ENCODE peak calls at places on chromosomes 4 and X, in five cellular contexts. One of them, this sample, is unnamed.
A peak's percentile ranks its signal among the peaks of the same experiment; 100 is the strongest.

GRCh38 chr4:43560047-43560446 is 667.5 kb downstream of the GRXCR1 start:
- DNase-seq in HT1080: no peak
- DNase-seq in neuronal stem cell: no peak
- DNase-seq in cardiac muscle cell: no peak
- DNase-seq in bronchial epithelial cell: no peak
- DNase-seq in this sample: no peak

GRCh38 chrX:79153348-79153747 is 8.9 kb downstream of the GPR174 start:
- DNase-seq in HT1080: no peak
- DNase-seq in neuronal stem cell: no peak
- DNase-seq in cardiac muscle cell: no peak
- DNase-seq in bronchial epithelial cell: no peak
- DNase-seq in this sample: no peak

GRCh38 chrX:101229155-101229554 is 9.6 kb downstream of the DRP2 start:
- DNase-seq in HT1080: peak; percentile 86
- DNase-seq in neuronal stem cell: no peak
- DNase-seq in cardiac muscle cell: no peak
- DNase-seq in bronchial epithelial cell: peak; percentile 47
- DNase-seq in this sample: peak; percentile 40

GRCh38 chr4:140240237-140240636 is 86.3 kb upstream of the MAML3 start:
- DNase-seq in HT1080: no peak
- DNase-seq in neuronal stem cell: no peak
- DNase-seq in cardiac muscle cell: no peak
- DNase-seq in bronchial epithelial cell: no peak
- DNase-seq in this sample: no peak

GRCh38 chr4:105659190-105659589 is 49.3 kb downstream of the INTS12 start:
- DNase-seq in HT1080: no peak
- DNase-seq in neuronal stem cell: no peak
- DNase-seq in cardiac muscle cell: no peak
- DNase-seq in bronchial epithelial cell: no peak
- DNase-seq in this sample: no peak

GRCh38 chrX:153533041-153533565 is 15.7 kb downstream of the ATP2B3 start:
- DNase-seq in HT1080: peak; percentile 3
- DNase-seq in neuronal stem cell: no peak
- DNase-seq in cardiac muscle cell: no peak
- DNase-seq in bronchial epithelial cell: no peak
- DNase-seq in this sample: no peak

GRCh38 chrX:74231625-74232024 is 72.4 kb upstream of the ZCCHC13 start:
- DNase-seq in HT1080: no peak
- DNase-seq in neuronal stem cell: no peak
- DNase-seq in cardiac muscle cell: no peak
- DNase-seq in bronchial epithelial cell: peak; percentile 39
- DNase-seq in this sample: no peak

GRCh38 chrX:40260123-40260751 is 162.5 kb upstream of the BCOR start:
- DNase-seq in HT1080: no peak
- DNase-seq in neuronal stem cell: no peak
- DNase-seq in cardiac muscle cell: peak; percentile 37
- DNase-seq in bronchial epithelial cell: no peak
- DNase-seq in this sample: no peak

GRCh38 chr4:144572660-144573059 is 73.3 kb upstream of the HHIP start:
- DNase-seq in HT1080: peak; percentile 29
- DNase-seq in neuronal stem cell: no peak
- DNase-seq in cardiac muscle cell: no peak
- DNase-seq in bronchial epithelial cell: no peak
- DNase-seq in this sample: no peak

GRCh38 chr4:20960291-20960690 is 260.0 kb downstream of the PACRGL start:
- DNase-seq in HT1080: no peak
- DNase-seq in neuronal stem cell: no peak
- DNase-seq in cardiac muscle cell: no peak
- DNase-seq in bronchial epithelial cell: no peak
- DNase-seq in this sample: no peak

GRCh38 chr4:45283352-45283751 is 557.0 kb upstream of the GNPDA2 start:
- DNase-seq in HT1080: no peak
- DNase-seq in neuronal stem cell: no peak
- DNase-seq in cardiac muscle cell: no peak
- DNase-seq in bronchial epithelial cell: no peak
- DNase-seq in this sample: no peak

GRCh38 chrX:78652971-78653822 is 5.9 kb downstream of the RTL3 start:
- DNase-seq in HT1080: peak; percentile 91
- DNase-seq in neuronal stem cell: no peak
- DNase-seq in cardiac muscle cell: no peak
- DNase-seq in bronchial epithelial cell: peak; percentile 77
- DNase-seq in this sample: peak; percentile 41

GRCh38 chrX:37666516-37666915 is 19.1 kb upstream of the XK start:
- DNase-seq in HT1080: no peak
- DNase-seq in neuronal stem cell: no peak
- DNase-seq in cardiac muscle cell: no peak
- DNase-seq in bronchial epithelial cell: no peak
- DNase-seq in this sample: no peak

GRCh38 chr4:40980318-40980883 is 230.6 kb downstream of the NSUN7 start:
- DNase-seq in HT1080: no peak
- DNase-seq in neuronal stem cell: no peak
- DNase-seq in cardiac muscle cell: peak; percentile 13
- DNase-seq in bronchial epithelial cell: peak; percentile 22
- DNase-seq in this sample: no peak

GRCh38 chrX:30219372-30219771 is 4.0 kb downstream of the MAGEB2 start:
- DNase-seq in HT1080: no peak
- DNase-seq in neuronal stem cell: no peak
- DNase-seq in cardiac muscle cell: no peak
- DNase-seq in bronchial epithelial cell: no peak
- DNase-seq in this sample: no peak

GRCh38 chr4:62407534-62407933 is 1207.4 kb downstream of the ADGRL3 start:
- DNase-seq in HT1080: no peak
- DNase-seq in neuronal stem cell: no peak
- DNase-seq in cardiac muscle cell: no peak
- DNase-seq in bronchial epithelial cell: no peak
- DNase-seq in this sample: no peak

GRCh38 chr4:106898621-106899230 is 137.4 kb downstream of the DKK2 start:
- DNase-seq in HT1080: peak; percentile 21
- DNase-seq in neuronal stem cell: peak; percentile 50
- DNase-seq in cardiac muscle cell: peak; percentile 81
- DNase-seq in bronchial epithelial cell: peak; percentile 58
- DNase-seq in this sample: peak; percentile 26

GRCh38 chrX:88584283-88584682 is 162.7 kb upstream of the CPXCR1 start:
- DNase-seq in HT1080: no peak
- DNase-seq in neuronal stem cell: no peak
- DNase-seq in cardiac muscle cell: no peak
- DNase-seq in bronchial epithelial cell: no peak
- DNase-seq in this sample: no peak

GRCh38 chr4:78480286-78480685 is 71.3 kb upstream of the ANXA3 start:
- DNase-seq in HT1080: no peak
- DNase-seq in neuronal stem cell: no peak
- DNase-seq in cardiac muscle cell: no peak
- DNase-seq in bronchial epithelial cell: no peak
- DNase-seq in this sample: no peak

GRCh38 chr4:157004279-157005161 is 32.9 kb upstream of the PDGFC start:
- DNase-seq in HT1080: no peak
- DNase-seq in neuronal stem cell: no peak
- DNase-seq in cardiac muscle cell: no peak
- DNase-seq in bronchial epithelial cell: peak; percentile 70
- DNase-seq in this sample: no peak

GRCh38 chr4:153438916-153439756 is 27.0 kb upstream of the TMEM131L start:
- DNase-seq in HT1080: no peak
- DNase-seq in neuronal stem cell: no peak
- DNase-seq in cardiac muscle cell: no peak
- DNase-seq in bronchial epithelial cell: no peak
- DNase-seq in this sample: no peak

GRCh38 chr4:151908734-151909497 is 148.1 kb upstream of the GATB start:
- DNase-seq in HT1080: no peak
- DNase-seq in neuronal stem cell: no peak
- DNase-seq in cardiac muscle cell: no peak
- DNase-seq in bronchial epithelial cell: no peak
- DNase-seq in this sample: no peak

GRCh38 chrX:18828832-18829404 is 121.5 kb downstream of the PPEF1 start:
- DNase-seq in HT1080: peak; percentile 24
- DNase-seq in neuronal stem cell: no peak
- DNase-seq in cardiac muscle cell: no peak
- DNase-seq in bronchial epithelial cell: peak; percentile 19
- DNase-seq in this sample: no peak

GRCh38 chr4:146283758-146284651 is 69.7 kb downstream of the REELD1 start:
- DNase-seq in HT1080: no peak
- DNase-seq in neuronal stem cell: no peak
- DNase-seq in cardiac muscle cell: no peak
- DNase-seq in bronchial epithelial cell: no peak
- DNase-seq in this sample: no peak

GRCh38 chr4:123786159-123786915 is 389.7 kb downstream of the SPRY1 start:
- DNase-seq in HT1080: no peak
- DNase-seq in neuronal stem cell: no peak
- DNase-seq in cardiac muscle cell: no peak
- DNase-seq in bronchial epithelial cell: no peak
- DNase-seq in this sample: no peak

GRCh38 chr4:56375458-56375857 is 11.8 kb downstream of the AASDH start:
- DNase-seq in HT1080: no peak
- DNase-seq in neuronal stem cell: no peak
- DNase-seq in cardiac muscle cell: no peak
- DNase-seq in bronchial epithelial cell: no peak
- DNase-seq in this sample: no peak

GRCh38 chrX:130028196-130028595 is 45.8 kb downstream of the BCORL1 start:
- DNase-seq in HT1080: no peak
- DNase-seq in neuronal stem cell: no peak
- DNase-seq in cardiac muscle cell: peak; percentile 29
- DNase-seq in bronchial epithelial cell: peak; percentile 18
- DNase-seq in this sample: peak; percentile 31

GRCh38 chr4:9703391-9703790 is 78.0 kb upstream of the DRD5 start:
- DNase-seq in HT1080: peak; percentile 50
- DNase-seq in neuronal stem cell: peak; percentile 51
- DNase-seq in cardiac muscle cell: peak; percentile 74
- DNase-seq in bronchial epithelial cell: peak; percentile 43
- DNase-seq in this sample: no peak

GRCh38 chrX:150513564-150513963 is 54.9 kb upstream of the MTM1 start:
- DNase-seq in HT1080: no peak
- DNase-seq in neuronal stem cell: no peak
- DNase-seq in cardiac muscle cell: no peak
- DNase-seq in bronchial epithelial cell: no peak
- DNase-seq in this sample: no peak

GRCh38 chrX:29110041-29110440 is 522.8 kb downstream of the IL1RAPL1 start:
- DNase-seq in HT1080: no peak
- DNase-seq in neuronal stem cell: no peak
- DNase-seq in cardiac muscle cell: no peak
- DNase-seq in bronchial epithelial cell: no peak
- DNase-seq in this sample: no peak

GRCh38 chr4:40990899-40991265 is 223.5 kb downstream of the APBB2 start:
- DNase-seq in HT1080: no peak
- DNase-seq in neuronal stem cell: no peak
- DNase-seq in cardiac muscle cell: no peak
- DNase-seq in bronchial epithelial cell: no peak
- DNase-seq in this sample: no peak

GRCh38 chr4:60129740-60130139 is 1070.4 kb upstream of the ADGRL3 start:
- DNase-seq in HT1080: no peak
- DNase-seq in neuronal stem cell: no peak
- DNase-seq in cardiac muscle cell: no peak
- DNase-seq in bronchial epithelial cell: no peak
- DNase-seq in this sample: no peak

GRCh38 chrX:54721424-54721823 is 76.6 kb downstream of the ITIH6 start:
- DNase-seq in HT1080: peak; percentile 85
- DNase-seq in neuronal stem cell: no peak
- DNase-seq in cardiac muscle cell: no peak
- DNase-seq in bronchial epithelial cell: peak; percentile 83
- DNase-seq in this sample: no peak

GRCh38 chr4:55175779-55176231 is 50.4 kb upstream of the KDR start:
- DNase-seq in HT1080: peak; percentile 88
- DNase-seq in neuronal stem cell: no peak
- DNase-seq in cardiac muscle cell: no peak
- DNase-seq in bronchial epithelial cell: peak; percentile 81
- DNase-seq in this sample: peak; percentile 72

GRCh38 chr4:22463179-22463578 is 52.7 kb downstream of the ADGRA3 start:
- DNase-seq in HT1080: no peak
- DNase-seq in neuronal stem cell: no peak
- DNase-seq in cardiac muscle cell: no peak
- DNase-seq in bronchial epithelial cell: no peak
- DNase-seq in this sample: no peak

GRCh38 chr4:1327526-1328266 is 19.3 kb upstream of the UVSSA start:
- DNase-seq in HT1080: no peak
- DNase-seq in neuronal stem cell: no peak
- DNase-seq in cardiac muscle cell: no peak
- DNase-seq in bronchial epithelial cell: no peak
- DNase-seq in this sample: no peak

GRCh38 chrX:77668391-77669237 is 117.4 kb downstream of the ATRX start:
- DNase-seq in HT1080: peak; percentile 78
- DNase-seq in neuronal stem cell: no peak
- DNase-seq in cardiac muscle cell: no peak
- DNase-seq in bronchial epithelial cell: peak; percentile 79
- DNase-seq in this sample: peak; percentile 1

GRCh38 chrX:118177708-118178107 is 61.1 kb upstream of the KLHL13 start:
- DNase-seq in HT1080: no peak
- DNase-seq in neuronal stem cell: no peak
- DNase-seq in cardiac muscle cell: no peak
- DNase-seq in bronchial epithelial cell: no peak
- DNase-seq in this sample: no peak

This sample was measured in hepatic stellate cell.